ENCODE peak calls at places on chromosomes 7 and 10, in four cellular contexts. Z, E, P and I are unnamed samples.

GRCh38 chr7:90736968-90737939 is 141.1 kb downstream of the CDK14 start:
- DNase-seq in Z (no peak), E (no peak), P (no peak), I (no peak)

GRCh38 chr10:20100157-20100556 is 283.9 kb downstream of the PLXDC2 start:
- DNase-seq in Z (no peak), E (no peak), P (no peak), I (no peak)

GRCh38 chr10:103967433-103968142 is 648 bp downstream of the SLK start:
- DNase-seq in Z (peak; percentile 25), E (peak; percentile 48), P (no peak), I (peak; percentile 47)

GRCh38 chr7:155489862-155490696 is 32.1 kb downstream of the EN2 start:
- DNase-seq in Z (no peak), E (peak; percentile 45), P (no peak), I (no peak)

GRCh38 chr7:128137096-128137655 is 103.9 kb upstream of the LEP start:
- DNase-seq in Z (no peak), E (no peak), P (no peak), I (no peak)

GRCh38 chr10:31018977-31019376 is 12.7 kb downstream of the ZNF438 start:
- DNase-seq in Z (no peak), E (no peak), P (no peak), I (no peak)

GRCh38 chr7:3722396-3722846 is 421.4 kb downstream of the SDK1 start:
- DNase-seq in Z (peak; percentile 12), E (peak; percentile 56), P (no peak), I (peak; percentile 18)

GRCh38 chr7:44048031-44048795 is 3.7 kb downstream of the DBNL start:
- DNase-seq in Z (no peak), E (no peak), P (no peak), I (no peak)

GRCh38 chr7:92404170-92404614 is 43.1 kb upstream of the GATAD1 start:
- DNase-seq in Z (peak; percentile 39), E (no peak), P (no peak), I (no peak)

GRCh38 chr7:108018668-108019067 is 15.7 kb upstream of the LAMB1 start:
- DNase-seq in Z (no peak), E (no peak), P (no peak), I (no peak)
- H3K27ac ChIP-seq in Z (no peak overlapping the region), E (no peak overlapping the region), P (no peak overlapping the region), I (no peak overlapping the region)

DNA sequence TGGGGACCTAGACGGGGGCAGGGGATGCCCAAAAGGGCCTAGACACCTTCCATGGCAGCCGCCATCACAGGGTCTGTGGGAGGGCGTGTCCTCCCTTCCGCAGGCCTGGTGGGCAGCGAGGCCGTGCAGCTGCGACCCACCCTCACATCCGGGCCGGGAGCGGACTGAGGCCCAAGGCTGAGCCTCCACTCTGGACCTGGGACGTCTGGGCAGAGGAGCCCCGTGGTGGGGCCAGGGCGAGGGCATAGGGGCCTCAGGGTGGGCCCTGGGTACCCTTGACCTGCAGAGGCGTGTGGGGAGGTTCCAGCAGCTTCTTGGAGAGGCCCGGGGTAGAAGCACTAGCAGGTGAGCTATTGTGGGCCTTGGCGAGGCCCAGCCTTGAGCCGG is 49.2 kb downstream of the PWWP2B start:
- DNase-seq in Z (no peak), E (no peak), P (no peak), I (no peak)
- H3K4me3 ChIP-seq in Z (peak overlapping the region; percentile 53), E (no peak overlapping the region), P (no peak overlapping the region), I (no peak overlapping the region)

GRCh38 chr10:97895084-97895483 is 45.4 kb downstream of the GOLGA7B start:
- DNase-seq in Z (no peak), E (no peak), P (no peak), I (no peak)
- TF ChIP-seq CTCF in Z (no peak), E (no peak), P (no peak), I (no peak)

GRCh38 chr10:71580926-71581325 is 138.7 kb downstream of the C10orf105 start:
- DNase-seq in Z (no peak), E (no peak), P (no peak), I (no peak)
- H3K27ac ChIP-seq in Z (no peak overlapping the region), E (no peak overlapping the region), P (no peak overlapping the region), I (no peak overlapping the region)

GRCh38 chr7:157339777-157340677 is 3.2 kb downstream of the DNAJB6 start:
- DNase-seq in Z (peak; percentile 68), E (peak; percentile 78), P (peak; percentile 68), I (peak; percentile 62)

GRCh38 chr7:157336383-157337315 is at the start of gene DNAJB6:
- DNase-seq in Z (peak; percentile 96), E (peak; percentile 95), P (peak; percentile 95), I (peak; percentile 93)

GRCh38 chr7:157337316-157338149 is 729 bp downstream of the DNAJB6 start:
- DNase-seq in Z (peak; percentile 60), E (peak; percentile 53), P (peak; percentile 53), I (peak; percentile 57)

GRCh38 chr7:157335991-157336382 is 817 bp upstream of the DNAJB6 start:
- DNase-seq in Z (no peak), E (peak; percentile 37), P (no peak), I (no peak)

GRCh38 chr7:157335256-157335655 is 1.5 kb upstream of the DNAJB6 start:
- DNase-seq in Z (no peak), E (no peak), P (no peak), I (no peak)
- H3K4me3 ChIP-seq in Z (no peak overlapping the region), E (no peak overlapping the region), P (no peak overlapping the region), I (no peak overlapping the region)

GRCh38 chr7:75987026-75987804 is 7.2 kb downstream of the TMEM120A start:
- DNase-seq in Z (no peak), E (no peak), P (peak; percentile 12), I (no peak)

GRCh38 chr7:75985518-75986146 is 8.8 kb downstream of the TMEM120A start:
- DNase-seq in Z (no peak), E (peak; percentile 86), P (no peak), I (no peak)

GRCh38 chr7:75985009-75985517 is 9.3 kb downstream of the TMEM120A start:
- DNase-seq in Z (no peak), E (no peak), P (no peak), I (no peak)

GRCh38 chr7:75987805-75988630 is 6.4 kb downstream of the TMEM120A start:
- DNase-seq in Z (no peak), E (no peak), P (peak; percentile 14), I (no peak)

DNA sequence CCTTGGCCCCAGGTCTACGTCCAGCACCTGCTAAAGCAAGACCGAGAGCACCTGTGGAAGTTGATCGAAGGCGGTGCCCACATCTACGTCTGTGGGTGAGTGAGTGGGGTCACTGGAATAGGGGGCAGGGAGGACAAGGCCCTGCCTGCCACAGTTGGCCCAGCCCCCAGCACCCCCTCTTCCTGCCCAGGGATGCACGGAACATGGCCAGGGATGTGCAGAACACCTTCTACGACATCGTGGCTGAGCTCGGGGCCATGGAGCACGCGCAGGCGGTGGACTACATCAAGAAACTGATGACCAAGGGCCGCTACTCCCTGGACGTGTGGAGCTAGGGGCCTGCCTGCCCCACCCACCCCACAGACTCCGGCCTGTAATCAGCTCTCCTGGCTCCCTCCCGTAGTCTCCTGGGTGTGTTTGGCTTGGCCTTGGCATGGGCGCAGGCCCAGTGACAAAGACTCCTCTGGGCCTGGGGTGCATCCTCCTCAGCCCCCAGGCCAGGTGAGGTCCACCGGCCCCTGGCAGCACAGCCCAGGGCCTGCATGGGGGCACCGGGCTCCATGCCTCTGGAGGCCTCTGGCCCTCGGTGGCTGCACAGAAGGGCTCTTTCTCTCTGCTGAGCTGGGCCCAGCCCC is 8.1 kb downstream of the TMEM120A start:
- DNase-seq in Z (no peak), E (no peak), P (no peak), I (no peak)
- TF ChIP-seq CTCF in Z (no peak), E (no peak), P (no peak), I (no peak)

GRCh38 chr10:69363666-69364065 is 53.1 kb downstream of the TACR2 start:
- DNase-seq in Z (no peak), E (no peak), P (no peak), I (no peak)
- H3K27ac ChIP-seq in Z (no peak overlapping the region), E (no peak overlapping the region), P (no peak overlapping the region), I (no peak overlapping the region)

DNA sequence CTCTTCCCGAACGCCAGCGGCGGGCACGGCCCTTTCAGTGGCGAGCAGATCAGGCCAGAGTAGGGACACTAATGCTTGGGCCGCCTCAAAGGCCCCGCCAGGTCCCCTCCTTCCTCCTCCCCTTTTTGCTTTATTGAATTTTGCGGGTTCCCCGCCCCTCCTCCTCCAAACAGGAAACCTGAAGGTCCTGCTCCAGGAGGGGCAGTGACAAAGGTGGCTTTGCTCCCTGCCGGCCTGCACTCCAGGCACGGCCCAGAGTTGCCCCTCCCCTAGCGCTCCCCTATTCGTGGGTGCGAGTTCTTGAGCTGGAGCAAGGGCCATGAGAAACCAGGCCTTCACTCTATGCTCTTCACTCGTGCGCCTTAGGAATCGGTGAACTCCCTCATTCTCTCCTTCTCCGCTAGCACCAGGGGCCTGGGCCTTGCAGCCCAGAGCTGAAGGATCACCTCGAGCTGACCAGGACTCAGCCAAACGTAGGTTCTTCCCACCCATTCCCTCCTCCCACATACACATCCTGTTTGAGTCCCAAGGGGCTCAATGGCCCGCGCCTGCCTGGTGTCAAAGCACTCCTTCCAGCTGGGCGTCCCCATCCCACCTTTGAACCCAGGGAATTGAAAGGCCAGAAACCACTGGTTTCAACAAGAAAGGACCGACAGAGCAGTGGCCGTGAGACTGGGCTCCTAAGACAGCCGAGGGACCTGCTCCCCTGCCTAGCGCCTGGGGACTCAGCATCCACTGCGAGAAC is 629 bp upstream of the HOXA6 start:
- DNase-seq in Z (peak; percentile 9), E (peak; percentile 6), P (peak; percentile 37), I (no peak)
- H3K4me3 ChIP-seq in Z (no peak overlapping the region), E (no peak overlapping the region), P (peak overlapping the region; percentile 43), I (no peak overlapping the region)

GRCh38 chr10:91250341-91250740 is 29.9 kb downstream of the PCGF5 start:
- DNase-seq in Z (no peak), E (no peak), P (no peak), I (no peak)
- TF ChIP-seq CTCF in Z (no peak), E (no peak), P (no peak), I (no peak)

DNA sequence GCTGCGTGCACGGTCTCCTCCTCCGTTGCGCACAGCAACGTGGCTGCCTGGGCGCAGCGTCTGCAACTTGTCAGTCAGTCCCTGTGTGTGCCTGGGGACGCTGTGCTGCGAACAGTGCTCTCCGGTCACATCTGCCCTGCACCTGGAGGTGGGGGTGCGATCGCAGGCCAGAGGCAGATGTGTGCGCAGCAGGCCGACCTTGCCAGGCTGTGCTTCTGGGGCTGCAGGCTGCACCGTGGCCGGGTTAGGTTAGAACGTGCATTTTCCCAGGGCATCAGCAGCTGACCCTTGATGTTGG is 8.2 kb upstream of the GET4 start:
- DNase-seq in Z (no peak), E (no peak), P (no peak), I (no peak)
- H3K27ac ChIP-seq in Z (no peak overlapping the region), E (no peak overlapping the region), P (peak overlapping the region; percentile 69), I (no peak overlapping the region)